ENCODE peak calls at places on chromosome 9, in eight cellular contexts. O is iris pigment epithelial cell, N is amniotic stem cell, W is keratinocyte, Q is uterus, K is COR-L47, E is EH, C is astrocyte of the cerebellum. Z is an unnamed sample.

GRCh38 chr9:121640076-121640475 is 11.4 kb upstream of the DAB2IP start:
- DNase-seq in O (peak; percentile 21), N (no peak), W (no peak), Q (peak; percentile 54), K (no peak), E (peak; percentile 46), C (no peak), Z (no peak)

GRCh38 chr9:122179054-122179689 is 19.5 kb downstream of the MORN5 start:
- DNase-seq in O (no peak), N (no peak), W (no peak), Q (no peak), K (no peak), E (no peak), C (no peak), Z (no peak)

GRCh38 chr9:130743644-130744043 is 50.1 kb downstream of the EXOSC2 start:
- DNase-seq in O (no peak), N (no peak), W (no peak), Q (no peak), K (no peak), E (no peak), C (no peak), Z (no peak)

GRCh38 chr9:71990466-71990865 is 69.9 kb downstream of the C9orf57 start:
- DNase-seq in O (no peak), N (no peak), W (no peak), Q (no peak), K (no peak), E (peak; percentile 7), C (no peak), Z (no peak)

GRCh38 chr9:135136481-135136880 is 49.0 kb downstream of the OLFM1 start:
- DNase-seq in O (no peak), N (no peak), W (no peak), Q (no peak), K (no peak), E (no peak), C (no peak), Z (no peak)

GRCh38 chr9:107176701-107177100 is 106.4 kb upstream of the RAD23B start:
- DNase-seq in O (no peak), N (no peak), W (no peak), Q (peak; percentile 20), K (no peak), E (peak; percentile 60), C (no peak), Z (no peak)

GRCh38 chr9:4062966-4063365 is 236.9 kb downstream of the GLIS3 start:
- DNase-seq in O (peak; percentile 85), N (no peak), W (no peak), Q (no peak), K (no peak), E (no peak), C (no peak), Z (no peak)

GRCh38 chr9:37511006-37511714 is 25.4 kb downstream of the POLR1E start:
- DNase-seq in O (no peak), N (no peak), W (no peak), Q (no peak), K (no peak), E (no peak), C (no peak), Z (no peak)

GRCh38 chr9:121399883-121400607 is 30.0 kb upstream of the STOM start:
- DNase-seq in O (peak; percentile 85), N (peak; percentile 59), W (peak; percentile 56), Q (no peak), K (peak; percentile 64), E (peak; percentile 81), C (peak; percentile 80), Z (peak; percentile 74)

GRCh38 chr9:88534456-88535225 is at the start of gene NXNL2:
- DNase-seq in O (peak; percentile 91), N (peak; percentile 61), W (no peak), Q (peak; percentile 94), K (no peak), E (peak; percentile 93), C (peak; percentile 44), Z (no peak)

GRCh38 chr9:106074006-106074405 is 379.7 kb downstream of the TMEM38B start:
- DNase-seq in O (no peak), N (no peak), W (no peak), Q (no peak), K (no peak), E (no peak), C (no peak), Z (no peak)

GRCh38 chr9:127155314-127155713 is 32.9 kb upstream of the ANGPTL2 start:
- DNase-seq in O (no peak), N (no peak), W (no peak), Q (no peak), K (no peak), E (no peak), C (no peak), Z (no peak)

GRCh38 chr9:134442087-134442470 is 115.8 kb downstream of the RXRA start:
- DNase-seq in O (peak; percentile 9), N (no peak), W (no peak), Q (no peak), K (no peak), E (peak; percentile 61), C (no peak), Z (no peak)

GRCh38 chr9:87599901-87600610 is 102.4 kb downstream of the DAPK1 start:
- DNase-seq in O (peak; percentile 94), N (peak; percentile 74), W (no peak), Q (peak; percentile 64), K (no peak), E (peak; percentile 89), C (peak; percentile 77), Z (peak; percentile 85)

GRCh38 chr9:112033237-112034215 is 136.9 kb downstream of the UGCG start:
- DNase-seq in O (no peak), N (no peak), W (no peak), Q (no peak), K (no peak), E (no peak), C (no peak), Z (no peak)

GRCh38 chr9:85949591-85950335 is 8.8 kb downstream of the NAA35 start:
- DNase-seq in O (peak; percentile 65), N (no peak), W (no peak), Q (no peak), K (no peak), E (peak; percentile 24), C (no peak), Z (no peak)

GRCh38 chr9:120436937-120437592 is 142.9 kb downstream of the CDK5RAP2 start:
- DNase-seq in O (no peak), N (no peak), W (no peak), Q (no peak), K (no peak), E (peak; percentile 25), C (no peak), Z (no peak)

GRCh38 chr9:22189471-22189870 is 180.4 kb upstream of the CDKN2B start:
- DNase-seq in O (no peak), N (no peak), W (no peak), Q (no peak), K (no peak), E (no peak), C (no peak), Z (no peak)

GRCh38 chr9:35758475-35759050 is 4.5 kb upstream of the MSMP start:
- DNase-seq in O (peak; percentile 59), N (no peak), W (no peak), Q (no peak), K (no peak), E (peak; percentile 4), C (no peak), Z (no peak)

GRCh38 chr9:123656565-123656964 is 273.4 kb downstream of the DENND1A start:
- DNase-seq in O (peak; percentile 45), N (no peak), W (no peak), Q (no peak), K (no peak), E (peak; percentile 41), C (peak; percentile 31), Z (no peak)